ENCODE peak calls at places on chromosome 19, in nine cellular contexts. E, N, H, M, X, L, S, J and Y are unnamed samples.
A peak's percentile ranks its signal among the peaks of the same experiment; 100 is the strongest.

GRCh38 chr19:41993612-41994483 is at the start of gene ATP1A3:
- DNase-seq in S (peak; percentile 30), H (no peak), X (peak; percentile 95), J (peak; percentile 29), N (peak; percentile 63), L (no peak), M (peak; percentile 85), E (no peak), Y (no peak)

GRCh38 chr19:33809960-33810359 is 13.3 kb downstream of the KCTD15 start:
- DNase-seq in H (no peak), L (no peak), X (no peak), E (peak; percentile 44), N (no peak), M (no peak), S (no peak), J (no peak), Y (no peak)

GRCh38 chr19:29845576-29846176 is 33.9 kb downstream of the CCNE1 start:
- DNase-seq in N (peak; percentile 14), S (peak; percentile 39), X (no peak), M (peak; percentile 50), L (no peak), H (no peak), E (no peak), J (no peak), Y (no peak)

GRCh38 chr19:18589380-18590272 is 1.0 kb downstream of the REX1BD start:
- DNase-seq in J (peak; percentile 30), M (peak; percentile 88), X (no peak), S (peak; percentile 68), L (no peak), H (no peak), N (peak; percentile 86), E (peak; percentile 29), Y (peak; percentile 74)

GRCh38 chr19:7550987-7551761 is 15.7 kb downstream of the PNPLA6 start:
- DNase-seq in L (no peak), J (no peak), E (peak; percentile 22), N (no peak), H (no peak), X (peak; percentile 46), S (peak; percentile 47), M (peak; percentile 100), Y (peak; percentile 39)

GRCh38 chr19:41951686-41952172 is 7.4 kb downstream of the RABAC1 start:
- DNase-seq in X (peak; percentile 73), L (no peak), E (peak; percentile 43), J (peak; percentile 54), H (peak; percentile 32), S (peak; percentile 47), M (peak; percentile 94), N (peak; percentile 73), Y (peak; percentile 40)

GRCh38 chr19:41325947-41326706 is 16.2 kb downstream of the CCDC97 start:
- DNase-seq in S (peak; percentile 82), L (no peak), N (no peak), H (no peak), X (peak; percentile 39), M (no peak), E (no peak), J (no peak), Y (peak; percentile 73)

GRCh38 chr19:33624586-33625153 is 2.9 kb downstream of the CHST8 start:
- DNase-seq in E (no peak), L (no peak), M (no peak), H (no peak), X (no peak), N (no peak), S (no peak), J (no peak), Y (no peak)

GRCh38 chr19:20078696-20079095 is 896 bp downstream of the ZNF90 start:
- DNase-seq in N (peak; percentile 39), X (no peak), H (no peak), L (no peak), S (peak; percentile 31), M (peak; percentile 55), E (no peak), J (no peak), Y (no peak)

GRCh38 chr19:47729799-47730520 is 15.4 kb upstream of the NOP53 start:
- DNase-seq in N (peak; percentile 30), E (no peak), M (peak; percentile 97), S (peak; percentile 46), J (no peak), X (peak; percentile 45), H (no peak), L (no peak), Y (peak; percentile 95)